ENCODE peak calls at places on chromosomes 7 and 10, in ten cellular contexts. J is cardiac muscle cell, N is left ventricle myocardium inferior, T is HCT116, U is SJCRH30, F is heart right ventricle, E is hepatocyte, Q is aorta, K is neuronal stem cell, P is body of pancreas. W is an unnamed sample. For H3K36me3 and H3K4me1, the result is how much of the 10 kb centered on the place peaks cover.

GRCh38 chr7:901388-902154 is 25.2 kb downstream of the GET4 start:
- DNase-seq in J (peak), N (peak), T (peak), U (peak), F (peak), E (peak), Q (peak), K (peak), P (peak), W (peak)

GRCh38 chr7:88462799-88463198 is 156.1 kb upstream of the STEAP4 start:
- DNase-seq in J (no peak), N (no peak), T (no peak), U (no peak), F (no peak), E (no peak), Q (no peak), K (no peak), P (no peak), W (no peak)

GRCh38 chr10:113323985-113324384 is 228.9 kb upstream of the HABP2 start:
- DNase-seq in J (no peak), N (no peak), T (no peak), U (no peak), F (no peak), E (no peak), Q (no peak), K (no peak), P (no peak), W (no peak)

GRCh38 chr10:55820071-55820470 is 541.0 kb downstream of the ZWINT start:
- DNase-seq in J (no peak), N (no peak), T (no peak), U (no peak), F (no peak), E (no peak), Q (no peak), K (no peak), P (no peak), W (no peak)

GRCh38 chr7:46153583-46153950 is 232.5 kb upstream of the IGFBP3 start:
- DNase-seq in J (no peak), N (no peak), T (no peak), U (peak), F (no peak), E (no peak), Q (no peak), K (no peak), P (no peak), W (no peak)

GRCh38 chr7:98772242-98772603 is 97.6 kb downstream of the TMEM130 start:
- DNase-seq in J (no peak), N (no peak), T (no peak), U (no peak), F (no peak), E (no peak), Q (no peak), K (no peak), P (no peak), W (no peak)

GRCh38 chr7:151205749-151206148 is 4.5 kb downstream of the H2BK1 start:
- DNase-seq in J (no peak), N (no peak), T (no peak), U (no peak), F (no peak), E (no peak), Q (no peak), K (no peak), P (no peak), W (no peak)

GRCh38 chr10:21637795-21638194 is 103.8 kb downstream of the MLLT10 start:
- DNase-seq in J (no peak), N (no peak), T (no peak), U (peak), F (no peak), E (no peak), Q (no peak), K (peak), P (no peak), W (no peak)

GRCh38 chr10:113487154-113487553 is 65.7 kb upstream of the HABP2 start:
- DNase-seq in J (no peak), N (no peak), T (no peak), U (no peak), F (no peak), E (no peak), Q (no peak), K (no peak), P (no peak), W (no peak)

GRCh38 chr10:43294241-43294658 is 27.4 kb upstream of the RASGEF1A start:
- DNase-seq in J (no peak), N (no peak), T (no peak), U (no peak), F (no peak), E (no peak), Q (no peak), K (no peak), P (no peak), W (no peak)

GRCh38 chr7:47193003-47193402 is 388.9 kb downstream of the TNS3 start:
- DNase-seq in J (no peak), N (no peak), T (no peak), U (no peak), F (no peak), E (peak), Q (no peak), K (no peak), P (no peak), W (no peak)

GRCh38 chr10:86291616-86292340 is 74.8 kb downstream of the GRID1 start:
- DNase-seq in J (peak), N (no peak), T (no peak), U (no peak), F (no peak), E (no peak), Q (no peak), K (no peak), P (no peak), W (no peak)

GRCh38 chr7:149355390-149356048 is 93.5 kb downstream of the ZNF783 start:
- DNase-seq in J (peak), N (no peak), T (peak), U (peak), F (no peak), E (no peak), Q (no peak), K (no peak), P (no peak), W (no peak)

GRCh38 chr10:101568054-101568745 is 19.9 kb downstream of the POLL start:
- DNase-seq in J (no peak), N (no peak), T (no peak), U (no peak), F (no peak), E (no peak), Q (no peak), K (no peak), P (peak), W (no peak)

GRCh38 chr7:46908770-46909169 is 673.1 kb downstream of the TNS3 start:
- DNase-seq in J (no peak), N (no peak), T (no peak), U (peak), F (no peak), E (no peak), Q (no peak), K (no peak), P (no peak), W (no peak)

GRCh38 chr10:73742454-73742734 is 1.8 kb upstream of the SEC24C start:
- DNase-seq in J (no peak), N (no peak), T (no peak), U (no peak), F (no peak), E (no peak), Q (no peak), K (no peak), P (no peak), W (no peak)

GRCh38 chr10:103652599-103653281 is 159.2 kb downstream of the NEURL1 start:
- DNase-seq in J (no peak), N (no peak), T (no peak), U (no peak), F (no peak), E (no peak), Q (no peak), K (no peak), P (no peak), W (no peak)

GRCh38 chr10:105269689-105270088 is 628.6 kb downstream of the SORCS3 start:
- DNase-seq in J (no peak), N (no peak), T (no peak), U (no peak), F (no peak), E (no peak), Q (no peak), K (no peak), P (no peak), W (no peak)

GRCh38 chr7:30831227-30831626 is 60.0 kb downstream of the MINDY4 start:
- DNase-seq in J (no peak), N (no peak), T (no peak), U (no peak), F (no peak), E (no peak), Q (no peak), K (no peak), P (no peak), W (no peak)

GRCh38 chr7:102935450-102936110 is 22.8 kb downstream of the LRRC17 start:
- DNase-seq in J (no peak), N (no peak), T (no peak), U (no peak), F (no peak), E (no peak), Q (no peak), K (no peak), P (no peak), W (no peak)

GRCh38 chr7:135856356-135857144 is 107.9 kb upstream of the FAM180A start:
- DNase-seq in J (no peak), N (no peak), T (no peak), U (peak), F (no peak), E (no peak), Q (no peak), K (no peak), P (no peak), W (no peak)

GRCh38 chr10:69968830-69969229 is 83.8 kb upstream of the MACROH2A2 start:
- DNase-seq in J (peak), N (no peak), T (peak), U (peak), F (no peak), E (peak), Q (no peak), K (no peak), P (no peak), W (no peak)

GRCh38 chr7:48976268-48976667 is 51.9 kb downstream of the CDC14C start:
- DNase-seq in J (no peak), N (no peak), T (no peak), U (no peak), F (no peak), E (no peak), Q (no peak), K (no peak), P (no peak), W (no peak)

DNA sequence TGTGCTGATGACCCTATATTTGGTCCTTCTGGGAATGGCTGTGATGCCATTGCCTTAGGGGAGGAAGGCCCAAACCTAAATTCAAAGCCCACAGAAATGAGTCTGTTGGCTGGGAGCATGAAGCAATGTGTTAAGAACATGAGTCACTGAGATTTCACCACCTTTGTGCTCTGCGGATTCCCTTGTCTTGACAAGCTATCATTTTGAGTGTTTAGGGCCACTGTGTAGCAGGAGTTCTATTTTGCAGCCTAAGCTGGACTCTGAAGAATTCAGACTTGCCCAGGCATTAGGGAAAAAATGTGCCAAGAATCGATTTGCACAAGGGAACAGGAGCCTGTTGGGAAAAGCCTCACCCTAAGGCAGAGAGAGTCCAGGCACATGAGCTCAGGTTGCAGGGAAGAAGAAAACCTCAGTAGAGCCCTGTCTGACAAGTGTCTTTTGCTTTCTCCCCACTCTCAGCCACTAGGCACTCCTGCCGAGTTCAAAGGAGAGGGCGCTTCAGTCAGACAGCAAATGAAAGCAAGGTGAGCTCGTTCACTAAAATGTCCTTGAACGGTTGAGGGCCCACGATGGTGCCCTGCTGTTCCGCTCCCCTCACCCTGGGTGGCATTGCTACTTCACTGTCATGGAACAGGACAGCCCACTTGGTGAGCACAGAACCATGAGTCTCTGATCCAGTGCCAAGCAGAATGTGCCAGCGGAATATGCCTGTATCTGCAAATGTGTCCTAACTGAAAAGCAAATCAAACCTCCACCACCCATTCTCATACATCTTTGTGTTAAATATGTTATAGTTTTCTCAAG is 93.6 kb downstream of the PRLHR start:
- DNase-seq in J (no peak), N (no peak), T (no peak), U (no peak), F (no peak), E (peak), Q (no peak), K (no peak), P (no peak), W (no peak)
- H3K4me3 ChIP-seq in J (no peak), N (no peak), T (no peak), U (no peak), F (no peak), E (no peak), Q (no peak), K (no peak), P (no peak), W (no peak)

GRCh38 chr10:92450896-92451295 is 123.0 kb downstream of the IDE start:
- DNase-seq in J (no peak), N (no peak), T (no peak), U (no peak), F (no peak), E (no peak), Q (no peak), K (no peak), P (no peak), W (no peak)
- H3K36me3 ChIP-seq in J (under half), N (under half), T (under half), U (under half), F (under half), E (under half), Q (under half), K (half or more), P (under half), W (under half)

GRCh38 chr7:107948645-107949442 is 54.1 kb downstream of the LAMB1 start:
- DNase-seq in J (no peak), N (no peak), T (peak), U (peak), F (no peak), E (no peak), Q (no peak), K (no peak), P (no peak), W (no peak)
- H3K4me1 ChIP-seq in J (under half), N (half or more), T (under half), U (half or more), F (under half), E (under half), Q (under half), K (under half), P (half or more), W (under half)

DNA sequence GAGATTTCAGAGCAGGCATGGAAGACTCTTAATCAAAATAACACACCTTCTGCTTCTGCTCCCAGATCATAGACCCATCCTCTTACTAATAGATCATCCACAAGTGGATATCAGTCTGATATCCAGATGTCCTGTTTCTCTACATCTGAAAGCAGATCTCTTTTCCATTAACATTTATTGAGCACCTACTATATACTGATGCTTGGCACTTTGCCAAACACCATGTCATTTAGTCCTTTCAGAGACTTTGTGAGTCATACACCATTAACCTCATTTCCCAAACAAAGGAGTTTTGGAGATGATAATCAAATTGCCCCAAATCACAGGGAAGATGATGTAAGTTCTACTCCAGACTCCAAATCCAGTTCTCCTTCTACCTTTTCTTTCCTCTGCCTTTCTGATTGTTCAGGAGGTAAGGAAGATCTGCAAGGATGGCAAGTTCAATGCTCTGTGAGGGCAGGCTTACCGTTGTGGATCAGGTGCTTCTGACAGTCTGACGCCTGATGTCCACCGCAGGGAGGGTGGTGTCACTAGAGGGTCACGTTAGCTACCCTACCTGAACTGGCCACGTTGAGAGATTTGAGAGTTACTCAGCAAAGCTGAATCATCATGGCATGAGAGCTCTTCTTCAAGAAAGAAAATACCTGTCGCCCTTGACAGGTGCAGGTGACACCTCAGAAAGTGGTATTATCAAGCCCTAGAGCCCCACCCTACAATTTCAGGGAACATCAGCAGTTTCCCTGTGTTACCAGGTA is 269.6 kb upstream of the ZMIZ1 start:
- DNase-seq in J (no peak), N (no peak), T (no peak), U (no peak), F (no peak), E (no peak), Q (no peak), K (no peak), P (no peak), W (no peak)
- H3K4me3 ChIP-seq in J (no peak), N (no peak), T (no peak), U (no peak), F (no peak), E (no peak), Q (no peak), K (no peak), P (no peak), W (no peak)

DNA sequence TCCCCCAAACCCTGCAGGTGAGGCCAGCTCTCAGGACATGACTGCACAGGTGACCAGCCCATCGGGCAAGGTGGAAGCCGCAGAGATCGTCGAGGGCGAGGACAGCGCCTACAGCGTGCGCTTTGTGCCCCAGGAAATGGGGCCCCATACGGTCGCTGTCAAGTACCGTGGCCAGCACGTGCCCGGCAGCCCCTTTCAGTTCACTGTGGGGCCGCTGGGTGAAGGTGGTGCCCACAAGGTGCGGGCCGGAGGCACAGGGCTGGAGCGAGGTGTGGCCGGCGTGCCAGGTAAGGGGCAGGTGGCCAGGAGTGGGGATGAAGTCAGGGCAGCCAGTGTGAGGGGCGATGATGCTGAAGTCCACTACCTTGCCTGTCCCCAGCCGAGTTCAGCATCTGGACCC is 8.3 kb upstream of the ATP6V1F start:
- DNase-seq in J (no peak), N (no peak), T (no peak), U (no peak), F (no peak), E (no peak), Q (no peak), K (no peak), P (no peak), W (no peak)
- H3K36me3 ChIP-seq in J (half or more), N (half or more), T (under half), U (half or more), F (half or more), E (under half), Q (under half), K (under half), P (under half), W (half or more)

GRCh38 chr7:128740996-128741395 is 1.8 kb downstream of the CALU start:
- DNase-seq in J (no peak), N (no peak), T (no peak), U (peak), F (no peak), E (no peak), Q (no peak), K (no peak), P (no peak), W (no peak)

GRCh38 chr7:128744366-128744905 is 5.3 kb downstream of the CALU start:
- DNase-seq in J (no peak), N (no peak), T (no peak), U (no peak), F (no peak), E (no peak), Q (no peak), K (no peak), P (no peak), W (no peak)

GRCh38 chr7:128741491-128741890 is 2.3 kb downstream of the CALU start:
- DNase-seq in J (no peak), N (no peak), T (no peak), U (no peak), F (no peak), E (no peak), Q (no peak), K (no peak), P (no peak), W (no peak)

GRCh38 chr7:128742206-128742605 is 3.0 kb downstream of the CALU start:
- DNase-seq in J (no peak), N (no peak), T (no peak), U (no peak), F (no peak), E (no peak), Q (no peak), K (no peak), P (no peak), W (no peak)

GRCh38 chr7:128743112-128743772 is 4.1 kb downstream of the CALU start:
- DNase-seq in J (no peak), N (no peak), T (no peak), U (no peak), F (no peak), E (no peak), Q (peak), K (no peak), P (no peak), W (no peak)
- H3K4me1 ChIP-seq in J (under half), N (half or more), T (under half), U (under half), F (under half), E (under half), Q (under half), K (under half), P (half or more), W (under half)

DNA sequence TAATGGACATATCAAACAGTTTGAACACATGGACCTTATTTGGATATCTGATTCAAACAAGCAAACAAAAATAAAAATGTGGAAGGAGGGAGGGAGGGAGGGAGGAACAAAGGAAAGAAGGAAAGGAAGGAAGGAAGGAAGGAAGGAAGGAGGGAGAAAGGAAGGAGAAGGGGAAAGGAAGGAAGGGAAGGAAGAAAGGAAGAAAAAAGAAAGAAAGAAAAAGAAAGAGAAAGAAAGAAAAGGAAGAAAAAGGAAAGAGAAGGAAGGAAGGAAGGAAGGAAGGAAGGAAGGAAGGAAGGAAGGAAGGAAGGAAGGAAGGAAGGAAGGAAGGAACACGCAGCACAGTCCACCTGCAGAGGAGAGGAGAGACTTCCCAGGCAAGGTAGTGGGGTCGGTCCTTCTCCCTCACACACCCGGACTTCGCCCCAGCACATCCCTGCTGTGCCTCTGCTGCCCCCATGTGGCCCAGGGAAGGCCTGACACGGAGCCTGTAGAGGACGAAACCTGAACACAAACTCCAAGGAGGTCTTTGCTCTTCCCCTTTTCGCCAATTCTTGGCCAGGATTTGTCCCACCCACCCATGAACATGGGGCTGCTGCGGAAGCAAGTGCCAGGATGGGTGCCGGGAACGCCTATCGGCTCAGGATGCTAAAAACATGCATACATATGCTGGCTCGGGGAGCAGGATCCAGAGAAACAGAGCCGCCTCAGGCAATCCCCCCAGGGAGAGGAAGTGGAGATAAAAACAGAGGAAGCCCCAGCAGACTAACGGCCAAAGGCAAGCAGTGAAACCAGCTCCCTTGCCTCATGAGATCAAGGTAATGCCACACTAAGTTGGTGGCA is 52.3 kb upstream of the DGKI start:
- DNase-seq in J (peak), N (peak), T (peak), U (peak), F (peak), E (peak), Q (peak), K (peak), P (peak), W (peak)
- H3K4me3 ChIP-seq in J (no peak), N (peak), T (no peak), U (no peak), F (peak), E (no peak), Q (no peak), K (no peak), P (no peak), W (no peak)